ENCODE peak calls at places on chromosome 2, in nine cellular contexts. One of them, this sample, is unnamed.

GRCh38 chr2:182324665-182325064 is 102.2 kb downstream of the PDE1A start:
- DNase-seq in effector CD4-positive, alpha-beta T cell: no peak
- DNase-seq in stimulated activated CD4-positive, alpha-beta T cell treated with anti-CD3 and anti-CD28 coated beads, TNF-alpha, amount 100 ng/mL, for 4 hours: no peak
- DNase-seq in NCI-H748 treated with DMSO at 0.1 percent for 48 hours: no peak
- DNase-seq in stimulated activated CD8-positive, alpha-beta memory T cell treated with anti-CD3 and anti-CD28 coated beads, Interleukin-4, amount 100 ng/mL, for 24 hours: no peak
- DNase-seq in endothelial cell: no peak
- DNase-seq in HuH-7.5: no peak
- DNase-seq in H7: no peak
- DNase-seq in hippocampal formation: no peak
- DNase-seq in this sample: no peak

GRCh38 chr2:218030409-218031195 is 27.8 kb upstream of the TNS1 start:
- DNase-seq in effector CD4-positive, alpha-beta T cell: no peak
- DNase-seq in stimulated activated CD4-positive, alpha-beta T cell treated with anti-CD3 and anti-CD28 coated beads, TNF-alpha, amount 100 ng/mL, for 4 hours: no peak
- DNase-seq in NCI-H748 treated with DMSO at 0.1 percent for 48 hours: no peak
- DNase-seq in stimulated activated CD8-positive, alpha-beta memory T cell treated with anti-CD3 and anti-CD28 coated beads, Interleukin-4, amount 100 ng/mL, for 24 hours: no peak
- DNase-seq in endothelial cell: no peak
- DNase-seq in HuH-7.5: no peak
- DNase-seq in H7: no peak
- DNase-seq in hippocampal formation: no peak
- DNase-seq in this sample: no peak

GRCh38 chr2:85106489-85107180 is 26.6 kb upstream of the TCF7L1 start:
- DNase-seq in effector CD4-positive, alpha-beta T cell: no peak
- DNase-seq in stimulated activated CD4-positive, alpha-beta T cell treated with anti-CD3 and anti-CD28 coated beads, TNF-alpha, amount 100 ng/mL, for 4 hours: no peak
- DNase-seq in NCI-H748 treated with DMSO at 0.1 percent for 48 hours: no peak
- DNase-seq in stimulated activated CD8-positive, alpha-beta memory T cell treated with anti-CD3 and anti-CD28 coated beads, Interleukin-4, amount 100 ng/mL, for 24 hours: no peak
- DNase-seq in endothelial cell: no peak
- DNase-seq in HuH-7.5: no peak
- DNase-seq in H7: no peak
- DNase-seq in hippocampal formation: no peak
- DNase-seq in this sample: no peak

GRCh38 chr2:78318275-78318674 is 707.2 kb upstream of the REG3G start:
- DNase-seq in effector CD4-positive, alpha-beta T cell: no peak
- DNase-seq in stimulated activated CD4-positive, alpha-beta T cell treated with anti-CD3 and anti-CD28 coated beads, TNF-alpha, amount 100 ng/mL, for 4 hours: no peak
- DNase-seq in NCI-H748 treated with DMSO at 0.1 percent for 48 hours: no peak
- DNase-seq in stimulated activated CD8-positive, alpha-beta memory T cell treated with anti-CD3 and anti-CD28 coated beads, Interleukin-4, amount 100 ng/mL, for 24 hours: no peak
- DNase-seq in endothelial cell: no peak
- DNase-seq in HuH-7.5: no peak
- DNase-seq in H7: no peak
- DNase-seq in hippocampal formation: no peak
- DNase-seq in this sample: no peak

GRCh38 chr2:206488623-206489022 is 45.3 kb downstream of the ADAM23 start:
- DNase-seq in effector CD4-positive, alpha-beta T cell: no peak
- DNase-seq in stimulated activated CD4-positive, alpha-beta T cell treated with anti-CD3 and anti-CD28 coated beads, TNF-alpha, amount 100 ng/mL, for 4 hours: no peak
- DNase-seq in NCI-H748 treated with DMSO at 0.1 percent for 48 hours: no peak
- DNase-seq in stimulated activated CD8-positive, alpha-beta memory T cell treated with anti-CD3 and anti-CD28 coated beads, Interleukin-4, amount 100 ng/mL, for 24 hours: no peak
- DNase-seq in endothelial cell: no peak
- DNase-seq in HuH-7.5: no peak
- DNase-seq in H7: no peak
- DNase-seq in hippocampal formation: no peak
- DNase-seq in this sample: no peak

GRCh38 chr2:26710743-26711456 is 18.4 kb downstream of the KCNK3 start:
- DNase-seq in effector CD4-positive, alpha-beta T cell: no peak
- DNase-seq in stimulated activated CD4-positive, alpha-beta T cell treated with anti-CD3 and anti-CD28 coated beads, TNF-alpha, amount 100 ng/mL, for 4 hours: no peak
- DNase-seq in NCI-H748 treated with DMSO at 0.1 percent for 48 hours: no peak
- DNase-seq in stimulated activated CD8-positive, alpha-beta memory T cell treated with anti-CD3 and anti-CD28 coated beads, Interleukin-4, amount 100 ng/mL, for 24 hours: no peak
- DNase-seq in endothelial cell: no peak
- DNase-seq in HuH-7.5: no peak
- DNase-seq in H7: no peak
- DNase-seq in hippocampal formation: no peak
- DNase-seq in this sample: no peak

GRCh38 chr2:187575081-187576067 is 21.1 kb upstream of the TFPI start:
- DNase-seq in effector CD4-positive, alpha-beta T cell: no peak
- DNase-seq in stimulated activated CD4-positive, alpha-beta T cell treated with anti-CD3 and anti-CD28 coated beads, TNF-alpha, amount 100 ng/mL, for 4 hours: no peak
- DNase-seq in NCI-H748 treated with DMSO at 0.1 percent for 48 hours: no peak
- DNase-seq in stimulated activated CD8-positive, alpha-beta memory T cell treated with anti-CD3 and anti-CD28 coated beads, Interleukin-4, amount 100 ng/mL, for 24 hours: no peak
- DNase-seq in endothelial cell: no peak
- DNase-seq in HuH-7.5: no peak
- DNase-seq in H7: no peak
- DNase-seq in hippocampal formation: no peak
- DNase-seq in this sample: no peak

GRCh38 chr2:39379643-39380524 is 57.2 kb downstream of the MAP4K3 start:
- DNase-seq in effector CD4-positive, alpha-beta T cell: no peak
- DNase-seq in stimulated activated CD4-positive, alpha-beta T cell treated with anti-CD3 and anti-CD28 coated beads, TNF-alpha, amount 100 ng/mL, for 4 hours: no peak
- DNase-seq in NCI-H748 treated with DMSO at 0.1 percent for 48 hours: peak; percentile 30
- DNase-seq in stimulated activated CD8-positive, alpha-beta memory T cell treated with anti-CD3 and anti-CD28 coated beads, Interleukin-4, amount 100 ng/mL, for 24 hours: no peak
- DNase-seq in endothelial cell: peak; percentile 14
- DNase-seq in HuH-7.5: no peak
- DNase-seq in H7: no peak
- DNase-seq in hippocampal formation: no peak
- DNase-seq in this sample: no peak

GRCh38 chr2:88005776-88006175 is 10.6 kb downstream of the RNU2-63P start:
- DNase-seq in effector CD4-positive, alpha-beta T cell: no peak
- DNase-seq in stimulated activated CD4-positive, alpha-beta T cell treated with anti-CD3 and anti-CD28 coated beads, TNF-alpha, amount 100 ng/mL, for 4 hours: no peak
- DNase-seq in NCI-H748 treated with DMSO at 0.1 percent for 48 hours: no peak
- DNase-seq in stimulated activated CD8-positive, alpha-beta memory T cell treated with anti-CD3 and anti-CD28 coated beads, Interleukin-4, amount 100 ng/mL, for 24 hours: no peak
- DNase-seq in endothelial cell: no peak
- DNase-seq in HuH-7.5: no peak
- DNase-seq in H7: no peak
- DNase-seq in hippocampal formation: no peak
- DNase-seq in this sample: no peak

GRCh38 chr2:32168513-32168912 is 2.8 kb downstream of the SLC30A6 start:
- DNase-seq in effector CD4-positive, alpha-beta T cell: no peak
- DNase-seq in stimulated activated CD4-positive, alpha-beta T cell treated with anti-CD3 and anti-CD28 coated beads, TNF-alpha, amount 100 ng/mL, for 4 hours: no peak
- DNase-seq in NCI-H748 treated with DMSO at 0.1 percent for 48 hours: no peak
- DNase-seq in stimulated activated CD8-positive, alpha-beta memory T cell treated with anti-CD3 and anti-CD28 coated beads, Interleukin-4, amount 100 ng/mL, for 24 hours: no peak
- DNase-seq in endothelial cell: no peak
- DNase-seq in HuH-7.5: no peak
- DNase-seq in H7: no peak
- DNase-seq in hippocampal formation: no peak
- DNase-seq in this sample: no peak

GRCh38 chr2:97761192-97761591 is 47.8 kb downstream of the ZAP70 start:
- DNase-seq in effector CD4-positive, alpha-beta T cell: peak; percentile 12
- DNase-seq in stimulated activated CD4-positive, alpha-beta T cell treated with anti-CD3 and anti-CD28 coated beads, TNF-alpha, amount 100 ng/mL, for 4 hours: no peak
- DNase-seq in NCI-H748 treated with DMSO at 0.1 percent for 48 hours: no peak
- DNase-seq in stimulated activated CD8-positive, alpha-beta memory T cell treated with anti-CD3 and anti-CD28 coated beads, Interleukin-4, amount 100 ng/mL, for 24 hours: peak; percentile 43
- DNase-seq in endothelial cell: no peak
- DNase-seq in HuH-7.5: no peak
- DNase-seq in H7: no peak
- DNase-seq in hippocampal formation: no peak
- DNase-seq in this sample: no peak

GRCh38 chr2:226515344-226516055 is 284.1 kb downstream of the IRS1 start:
- DNase-seq in effector CD4-positive, alpha-beta T cell: no peak
- DNase-seq in stimulated activated CD4-positive, alpha-beta T cell treated with anti-CD3 and anti-CD28 coated beads, TNF-alpha, amount 100 ng/mL, for 4 hours: no peak
- DNase-seq in NCI-H748 treated with DMSO at 0.1 percent for 48 hours: no peak
- DNase-seq in stimulated activated CD8-positive, alpha-beta memory T cell treated with anti-CD3 and anti-CD28 coated beads, Interleukin-4, amount 100 ng/mL, for 24 hours: no peak
- DNase-seq in endothelial cell: no peak
- DNase-seq in HuH-7.5: peak; percentile 10
- DNase-seq in H7: no peak
- DNase-seq in hippocampal formation: no peak
- DNase-seq in this sample: no peak

GRCh38 chr2:195202163-195202845 is 454.7 kb upstream of the SLC39A10 start:
- DNase-seq in effector CD4-positive, alpha-beta T cell: no peak
- DNase-seq in stimulated activated CD4-positive, alpha-beta T cell treated with anti-CD3 and anti-CD28 coated beads, TNF-alpha, amount 100 ng/mL, for 4 hours: no peak
- DNase-seq in NCI-H748 treated with DMSO at 0.1 percent for 48 hours: no peak
- DNase-seq in stimulated activated CD8-positive, alpha-beta memory T cell treated with anti-CD3 and anti-CD28 coated beads, Interleukin-4, amount 100 ng/mL, for 24 hours: no peak
- DNase-seq in endothelial cell: no peak
- DNase-seq in HuH-7.5: no peak
- DNase-seq in H7: no peak
- DNase-seq in hippocampal formation: no peak
- DNase-seq in this sample: no peak

This sample was measured in activated B cell treated with CpG ODN at 0.5 μM for 24 hours.